ENCODE peak calls at places on chromosomes 7 and 10, in six cellular contexts. Z is RWPE1, X is GM13977, S is fibroblast of lung, W is K562, I is left lobe of liver. V is an unnamed sample.

GRCh38 chr10:22681783-22682183 is 32.6 kb downstream of the PIP4K2A start:
- DNase-seq in X (no peak), I (no peak), W (peak), S (peak), Z (peak), V (no peak)

GRCh38 chr10:68212721-68213352 is 19.1 kb downstream of the ATOH7 start:
- DNase-seq in I (no peak), Z (peak), W (peak), S (peak), X (peak), V (no peak)

GRCh38 chr10:49817845-49818244 is 55.7 kb upstream of the OGDHL start:
- DNase-seq in I (peak), S (no peak), Z (no peak), X (no peak), W (no peak), V (no peak)

GRCh38 chr7:141073173-141073640 is 657 bp upstream of the TMEM178B start:
- DNase-seq in X (peak), I (no peak), W (no peak), S (peak), Z (no peak), V (no peak)

GRCh38 chr10:33026422-33026821 is 68.4 kb upstream of the ITGB1 start:
- DNase-seq in I (no peak), Z (no peak), W (no peak), S (no peak), X (no peak), V (no peak)

GRCh38 chr7:45389073-45389872 is 184.9 kb upstream of the ADCY1 start:
- DNase-seq in W (no peak), X (no peak), I (no peak), S (no peak), Z (no peak), V (no peak)

GRCh38 chr10:71847418-71847817 is 3.6 kb downstream of the PSAP start:
- DNase-seq in I (no peak), S (no peak), Z (no peak), W (no peak), X (no peak), V (no peak)

GRCh38 chr7:128108641-128109423 is 77.6 kb upstream of the LRRC4 start:
- DNase-seq in X (peak), Z (no peak), S (no peak), W (no peak), I (peak), V (no peak)

GRCh38 chr10:43044444-43045245 is 32.2 kb upstream of the RET start:
- DNase-seq in W (no peak), I (no peak), X (no peak), Z (no peak), S (no peak), V (no peak)

GRCh38 chr10:16520900-16521299 is 779 bp downstream of the C1QL3 start:
- DNase-seq in X (peak), W (no peak), I (no peak), S (peak), Z (no peak), V (peak)

V was measured in stimulated activated CD8-positive, alpha-beta memory T cell treated with anti-CD3 and anti-CD28 coated beads, Interleukin-2, amount 100 ng/mL, for 48 hours.